ENCODE peak calls at places on chromosomes 4 and X, in eight cellular contexts. U, I, X, D, N, A, W and H are unnamed samples.

GRCh38 chr4:125539691-125540090 is 224.9 kb downstream of the FAT4 start:
- DNase-seq in U (no peak), I (no peak), X (no peak), D (no peak), N (no peak), A (no peak), W (no peak), H (no peak)

GRCh38 chr4:98539741-98540140 is 118.7 kb downstream of the TSPAN5 start:
- DNase-seq in U (no peak), I (no peak), X (no peak), D (no peak), N (no peak), A (no peak), W (no peak), H (no peak)

GRCh38 chrX:51795136-51795535 is 51.9 kb downstream of the GSPT2 start:
- DNase-seq in U (no peak), I (no peak), X (no peak), D (no peak), N (no peak), A (no peak), W (no peak), H (no peak)

GRCh38 chr4:158805628-158806471 is 37.0 kb downstream of the FNIP2 start:
- DNase-seq in U (peak), I (no peak), X (no peak), D (no peak), N (peak), A (peak), W (no peak), H (no peak)

GRCh38 chrX:39721570-39722279 is 376.0 kb downstream of the BCOR start:
- DNase-seq in U (peak), I (peak), X (no peak), D (peak), N (no peak), A (no peak), W (no peak), H (peak)

GRCh38 chr4:112908511-112908910 is 140.9 kb upstream of the ANK2 start:
- DNase-seq in U (peak), I (no peak), X (no peak), D (no peak), N (no peak), A (peak), W (no peak), H (no peak)

GRCh38 chr4:159856451-159856850 is 753.6 kb downstream of the RAPGEF2 start:
- DNase-seq in U (no peak), I (no peak), X (no peak), D (no peak), N (no peak), A (no peak), W (no peak), H (no peak)

GRCh38 chr4:182916483-182917181 is 554 bp downstream of the DCTD start:
- DNase-seq in U (peak), I (peak), X (peak), D (peak), N (peak), A (peak), W (peak), H (peak)

GRCh38 chr4:20019310-20020015 is 232.2 kb upstream of the SLIT2 start:
- DNase-seq in U (peak), I (no peak), X (no peak), D (no peak), N (no peak), A (peak), W (no peak), H (no peak)

GRCh38 chr4:7347981-7348380 is 86.7 kb downstream of the PSAPL1 start:
- DNase-seq in U (no peak), I (no peak), X (no peak), D (no peak), N (no peak), A (no peak), W (no peak), H (no peak)

GRCh38 chr4:121041307-121042090 is 30.8 kb downstream of the NDNF start:
- DNase-seq in U (no peak), I (no peak), X (no peak), D (no peak), N (peak), A (peak), W (no peak), H (no peak)

GRCh38 chr4:26131711-26132110 is 189.1 kb upstream of the RBPJ start:
- DNase-seq in U (no peak), I (no peak), X (no peak), D (no peak), N (no peak), A (no peak), W (no peak), H (no peak)

GRCh38 chr4:4990857-4991540 is 28.3 kb downstream of the CYTL1 start:
- DNase-seq in U (peak), I (peak), X (peak), D (peak), N (no peak), A (no peak), W (peak), H (peak)

GRCh38 chr4:99875073-99875472 is 19.2 kb downstream of the LAMTOR3 start:
- DNase-seq in U (no peak), I (no peak), X (no peak), D (no peak), N (no peak), A (no peak), W (no peak), H (no peak)

GRCh38 chr4:148441986-148442829 is at the start of gene NR3C2:
- DNase-seq in U (peak), I (peak), X (peak), D (peak), N (peak), A (peak), W (peak), H (peak)

GRCh38 chrX:154396948-154397887 is 959 bp upstream of the RPL10 start:
- DNase-seq in U (peak), I (peak), X (peak), D (peak), N (peak), A (peak), W (peak), H (peak)

GRCh38 chrX:71184092-71184491 is 38.9 kb upstream of the GJB1 start:
- DNase-seq in U (no peak), I (no peak), X (no peak), D (no peak), N (no peak), A (no peak), W (no peak), H (no peak)

GRCh38 chrX:56530011-56530410 is 33.4 kb upstream of the UBQLN2 start:
- DNase-seq in U (no peak), I (no peak), X (no peak), D (no peak), N (no peak), A (no peak), W (no peak), H (no peak)

GRCh38 chr4:3732076-3733028 is 33.8 kb upstream of the ADRA2C start:
- DNase-seq in U (no peak), I (no peak), X (no peak), D (no peak), N (no peak), A (no peak), W (no peak), H (no peak)

GRCh38 chr4:113223001-113223400 is 173.5 kb downstream of the ANK2 start:
- DNase-seq in U (no peak), I (no peak), X (no peak), D (no peak), N (no peak), A (no peak), W (no peak), H (peak)

GRCh38 chr4:3834921-3835521 is 68.8 kb downstream of the ADRA2C start:
- DNase-seq in U (no peak), I (no peak), X (no peak), D (no peak), N (no peak), A (no peak), W (no peak), H (no peak)

GRCh38 chr4:80239480-80239879 is 27.0 kb upstream of the FGF5 start:
- DNase-seq in U (peak), I (no peak), X (no peak), D (no peak), N (no peak), A (peak), W (no peak), H (no peak)

GRCh38 chr4:73450398-73451004 is 14.5 kb downstream of the AFP start:
- DNase-seq in U (peak), I (peak), X (peak), D (peak), N (no peak), A (peak), W (peak), H (peak)

GRCh38 chr4:120009731-120010130 is 56.9 kb downstream of the MAD2L1 start:
- DNase-seq in U (peak), I (peak), X (no peak), D (peak), N (no peak), A (peak), W (no peak), H (no peak)

GRCh38 chr4:134001057-134001456 is 200.5 kb downstream of the PABPC4L start:
- DNase-seq in U (no peak), I (no peak), X (no peak), D (no peak), N (no peak), A (peak), W (no peak), H (no peak)

GRCh38 chrX:10190367-10190766 is 33.6 kb downstream of the CLCN4 start:
- DNase-seq in U (peak), I (peak), X (no peak), D (peak), N (peak), A (peak), W (peak), H (peak)

GRCh38 chrX:38882894-38883620 is 81.8 kb downstream of the MID1IP1 start:
- DNase-seq in U (peak), I (peak), X (no peak), D (peak), N (no peak), A (peak), W (no peak), H (peak)

GRCh38 chr4:121358473-121358872 is 22.3 kb downstream of the QRFPR start:
- DNase-seq in U (peak), I (peak), X (no peak), D (peak), N (no peak), A (peak), W (no peak), H (peak)

GRCh38 chrX:11422529-11422857 is 129.3 kb downstream of the AMELX start:
- DNase-seq in U (no peak), I (no peak), X (no peak), D (no peak), N (no peak), A (no peak), W (no peak), H (no peak)

GRCh38 chr4:143358923-143359694 is 22.4 kb downstream of the GAB1 start:
- DNase-seq in U (peak), I (peak), X (no peak), D (peak), N (peak), A (peak), W (peak), H (peak)

GRCh38 chr4:7877131-7877530 is 62.5 kb downstream of the AFAP1 start:
- DNase-seq in U (no peak), I (no peak), X (no peak), D (no peak), N (no peak), A (no peak), W (no peak), H (no peak)

GRCh38 chr4:182978152-182978827 is 61.1 kb upstream of the DCTD start:
- DNase-seq in U (no peak), I (peak), X (no peak), D (no peak), N (no peak), A (no peak), W (no peak), H (peak)

GRCh38 chr4:170198742-170199141 is 109.0 kb upstream of the AADAT start:
- DNase-seq in U (peak), I (no peak), X (no peak), D (no peak), N (no peak), A (peak), W (no peak), H (no peak)

GRCh38 chrX:14598330-14598729 is 69.0 kb downstream of the GLRA2 start:
- DNase-seq in U (no peak), I (no peak), X (no peak), D (no peak), N (no peak), A (no peak), W (no peak), H (no peak)

GRCh38 chr4:68375667-68376559 is 26.0 kb upstream of the YTHDC1 start:
- DNase-seq in U (peak), I (peak), X (no peak), D (peak), N (peak), A (peak), W (peak), H (peak)

GRCh38 chr4:20378181-20378580 is 126.5 kb downstream of the SLIT2 start:
- DNase-seq in U (no peak), I (peak), X (no peak), D (no peak), N (no peak), A (no peak), W (no peak), H (peak)

GRCh38 chr4:24330198-24330972 is 254.0 kb downstream of the DHX15 start:
- DNase-seq in U (peak), I (no peak), X (no peak), D (no peak), N (no peak), A (peak), W (no peak), H (peak)

GRCh38 chr4:102589743-102590142 is 88.6 kb downstream of the NFKB1 start:
- DNase-seq in U (no peak), I (no peak), X (no peak), D (no peak), N (no peak), A (no peak), W (no peak), H (no peak)

GRCh38 chr4:24003476-24003875 is 113.6 kb upstream of the PPARGC1A start:
- DNase-seq in U (no peak), I (no peak), X (no peak), D (no peak), N (no peak), A (no peak), W (no peak), H (no peak)

DNA sequence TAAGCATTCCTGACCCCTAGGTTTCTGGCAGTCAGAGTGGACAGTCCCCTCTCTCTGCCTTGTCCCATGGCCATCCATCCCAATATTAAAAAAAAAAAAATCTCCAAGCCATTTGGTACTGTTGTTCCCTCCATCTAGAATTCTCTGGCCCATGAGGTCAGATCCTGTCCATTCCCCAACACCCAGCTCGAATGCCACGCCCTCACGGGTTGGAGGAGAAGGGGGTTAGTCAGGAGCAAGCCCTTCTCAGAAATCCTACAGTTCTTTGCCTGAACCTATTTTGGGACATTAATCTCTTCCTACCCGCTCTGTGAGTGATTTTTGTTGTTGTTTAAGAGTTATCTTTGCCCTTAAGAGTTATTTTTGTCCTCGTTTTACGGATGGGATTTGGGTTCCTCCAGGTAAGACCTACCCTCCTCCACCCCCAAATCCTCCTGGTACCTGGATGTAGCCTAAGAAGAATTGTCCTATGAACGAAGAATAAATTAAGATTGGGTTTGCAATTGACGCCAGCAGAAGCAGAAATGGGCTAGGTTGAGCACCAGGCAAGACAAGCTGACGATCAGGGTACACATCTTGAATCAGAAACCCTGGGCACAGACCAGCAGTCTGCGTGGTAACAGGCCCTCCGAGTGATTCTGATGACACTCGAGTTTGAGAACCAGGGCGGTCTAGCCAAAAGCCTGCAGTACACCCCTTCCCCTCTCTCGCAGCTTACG is 977 bp downstream of the RNF175 start:
- DNase-seq in U (no peak), I (no peak), X (no peak), D (no peak), N (no peak), A (no peak), W (no peak), H (no peak)
- H3K4me3 ChIP-seq in U (peak), I (no peak), X (peak), D (no peak), N (no peak), A (no peak), W (no peak), H (peak)

DNA sequence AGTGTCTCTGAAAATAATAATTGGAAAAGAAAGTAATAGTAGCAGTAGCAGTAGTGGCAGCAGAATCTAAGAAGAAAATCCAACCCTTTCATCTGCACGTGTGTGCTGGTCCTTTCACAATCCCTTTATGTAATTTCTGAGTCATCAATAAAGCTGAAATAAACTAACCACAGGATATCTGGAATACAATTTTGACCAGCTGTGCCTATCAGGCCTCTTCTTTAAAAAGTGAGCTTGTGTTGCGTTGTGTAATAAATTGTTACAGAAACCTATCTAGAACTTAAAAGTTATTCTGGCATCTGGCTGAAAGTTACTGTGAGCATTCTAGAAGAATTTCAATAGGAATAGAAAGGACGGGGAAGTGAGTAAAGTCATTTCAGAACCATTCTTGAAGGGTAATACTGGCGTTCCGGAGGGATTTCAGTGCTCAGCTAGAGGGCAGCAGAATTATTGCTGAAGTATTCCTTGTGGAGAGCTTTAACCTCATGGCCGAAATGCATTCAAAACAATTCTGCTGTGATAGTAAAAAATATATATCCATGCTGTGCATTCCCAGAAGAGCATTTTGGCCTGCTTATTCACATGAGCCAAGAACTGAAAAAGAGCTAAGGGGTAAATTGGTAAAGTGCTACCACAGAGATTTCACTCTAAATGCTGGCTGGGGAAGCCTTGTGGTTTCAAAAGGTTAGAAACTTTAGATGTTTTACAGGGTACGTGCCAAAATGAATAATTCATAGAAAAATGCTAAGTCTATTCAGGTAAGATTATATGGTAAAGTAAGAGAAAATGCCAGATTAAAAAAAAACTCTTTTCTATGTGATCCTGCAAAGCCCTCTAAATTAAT is 260.6 kb downstream of the NKX6-1 start:
- DNase-seq in U (peak), I (no peak), X (no peak), D (peak), N (no peak), A (peak), W (no peak), H (peak)
- TF ChIP-seq CTCF in U (peak), I (no peak), X (no peak), D (no peak), N (no peak), A (no peak), W (no peak), H (no peak)

DNA sequence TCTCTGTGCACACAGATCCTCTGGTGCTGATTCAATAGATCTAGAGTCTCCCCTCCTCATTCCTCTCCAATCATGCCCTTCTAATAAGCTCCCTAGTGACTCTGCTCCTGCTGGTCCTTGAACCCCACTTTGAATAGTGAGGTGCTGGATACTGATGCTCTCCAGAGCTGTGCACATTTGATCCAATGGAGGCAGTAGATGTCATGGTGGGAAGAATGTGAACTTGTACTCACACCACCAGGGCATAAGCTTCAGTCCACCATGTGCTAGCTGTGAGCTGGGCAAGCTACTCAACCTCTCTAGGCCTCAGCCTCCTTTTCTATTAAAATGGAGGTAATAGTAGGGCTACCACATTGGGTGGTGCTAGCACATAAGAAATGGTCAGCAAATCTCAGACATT is 241.1 kb downstream of the SPATA18 start:
- DNase-seq in U (no peak), I (no peak), X (no peak), D (no peak), N (no peak), A (no peak), W (peak), H (no peak)
- H3K4me3 ChIP-seq in U (no peak), I (no peak), X (no peak), D (no peak), N (no peak), A (no peak), W (no peak), H (no peak)

GRCh38 chrX:79415056-79415455 is 47.9 kb upstream of the ITM2A start:
- DNase-seq in U (no peak), I (no peak), X (no peak), D (no peak), N (no peak), A (no peak), W (no peak), H (no peak)
- TF ChIP-seq CTCF in U (no peak), I (no peak), X (no peak), D (no peak), N (no peak), A (no peak), W (no peak), H (no peak)

GRCh38 chr4:38802561-38803355 is 1.8 kb downstream of the TLR1 start:
- DNase-seq in U (no peak), I (no peak), X (no peak), D (no peak), N (no peak), A (no peak), W (no peak), H (no peak)
- H3K4me3 ChIP-seq in U (no peak), I (no peak), X (peak), D (no peak), N (no peak), A (no peak), W (no peak), H (no peak)

DNA sequence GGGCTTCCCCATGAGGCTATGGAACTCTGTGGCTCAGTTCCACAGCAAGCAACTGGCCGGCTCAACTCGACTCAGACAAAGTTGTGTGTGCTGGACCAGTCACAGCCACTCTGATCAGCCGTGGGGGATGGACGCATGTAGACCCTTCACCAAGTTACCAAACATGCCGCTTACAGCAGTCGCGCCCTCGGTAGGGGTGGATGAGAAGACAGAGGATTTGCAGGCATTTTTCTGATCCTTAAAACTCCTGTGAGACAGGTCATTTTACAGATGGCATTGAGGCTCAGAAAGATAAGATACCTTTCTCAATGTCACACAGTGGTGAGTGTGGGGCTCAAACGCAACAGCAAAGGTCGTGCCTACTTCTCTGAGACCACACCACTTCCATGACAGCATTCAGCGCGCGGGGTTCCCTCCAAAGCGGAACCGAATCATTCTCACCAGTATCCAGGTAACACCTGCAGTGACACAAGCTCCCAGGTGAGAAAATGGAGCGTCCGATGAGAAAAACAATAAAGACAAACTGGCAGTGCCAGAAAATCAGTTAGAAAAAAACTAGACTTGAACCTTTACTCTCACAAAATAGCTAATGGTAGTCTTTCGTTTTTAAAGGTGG is 83.6 kb downstream of the RELL1 start:
- DNase-seq in U (no peak), I (no peak), X (no peak), D (no peak), N (no peak), A (no peak), W (no peak), H (no peak)
- TF ChIP-seq CTCF in U (no peak), I (no peak), X (no peak), D (no peak), N (no peak), A (no peak), W (no peak), H (no peak)